ENCODE peak calls at places on chromosomes 11 and 22, in eight cellular contexts. T is effector memory CD4-positive, alpha-beta T cell; P is cardiac muscle cell; L is heart right ventricle; X is mesendoderm; O is IMR-90; Q is brain microvascular endothelial cell; U is RWPE2. N is an unnamed sample.

GRCh38 chr11:59802639-59803176 is 7.9 kb downstream of the MRPL16 start:
- DNase-seq in P (peak; percentile 66), T (no peak), Q (peak; percentile 58), O (peak; percentile 58), U (no peak), L (no peak), X (peak; percentile 52), N (peak; percentile 38)

GRCh38 chr22:44578115-44578457 is 80.1 kb upstream of the RTL6 start:
- DNase-seq in P (no peak), X (no peak), L (no peak), Q (no peak), U (peak; percentile 16), T (no peak), O (no peak), N (no peak)

GRCh38 chr22:37314315-37315046 is 32.2 kb downstream of the CYTH4 start:
- DNase-seq in P (peak; percentile 44), L (no peak), T (no peak), U (peak; percentile 59), Q (no peak), O (no peak), X (no peak), N (peak; percentile 63)

GRCh38 chr22:27107824-27108223 is 450.4 kb downstream of the MIAT start:
- DNase-seq in P (peak; percentile 96), O (peak; percentile 94), U (peak; percentile 96), L (peak; percentile 54), X (peak; percentile 55), Q (peak; percentile 97), T (no peak), N (no peak)

GRCh38 chr11:27886765-27887328 is 186.6 kb upstream of the BDNF start:
- DNase-seq in L (no peak), P (no peak), T (no peak), U (no peak), X (no peak), O (no peak), Q (no peak), N (no peak)

GRCh38 chr11:113142508-113142907 is 171.9 kb upstream of the TTC12 start:
- DNase-seq in T (no peak), U (no peak), P (no peak), Q (no peak), O (no peak), X (no peak), L (no peak), N (no peak)

GRCh38 chr11:57800444-57801184 is 39.0 kb downstream of the CTNND1 start:
- DNase-seq in U (no peak), O (peak; percentile 74), L (no peak), P (peak; percentile 78), X (peak; percentile 97), Q (peak; percentile 47), T (no peak), N (no peak)

GRCh38 chr11:70381872-70382842 is 16.2 kb upstream of the CTTN start:
- DNase-seq in X (peak; percentile 89), P (peak; percentile 21), U (no peak), Q (peak; percentile 25), T (no peak), L (no peak), O (peak; percentile 95), N (no peak)

GRCh38 chr22:44186121-44186510 is 5.4 kb downstream of the PARVG start:
- DNase-seq in T (no peak), L (no peak), Q (no peak), O (no peak), P (no peak), X (no peak), U (no peak), N (no peak)

GRCh38 chr22:26986051-26986881 is 328.9 kb downstream of the MIAT start:
- DNase-seq in X (no peak), O (no peak), L (no peak), T (no peak), P (no peak), Q (no peak), U (no peak), N (no peak)

GRCh38 chr11:2700415-2701211 is 819 bp upstream of the KCNQ1OT1 start:
- DNase-seq in T (no peak), X (peak; percentile 58), P (peak; percentile 31), O (no peak), L (peak; percentile 75), Q (no peak), U (peak; percentile 66), N (no peak)

GRCh38 chr11:46361283-46362145 is 14.3 kb downstream of the DGKZ start:
- DNase-seq in P (peak; percentile 63), X (no peak), T (peak; percentile 45), Q (peak; percentile 69), U (no peak), O (peak; percentile 72), L (peak; percentile 74), N (peak; percentile 55)

GRCh38 chr11:103946793-103947565 is 89.5 kb upstream of the DDI1 start:
- DNase-seq in U (no peak), L (no peak), Q (no peak), X (no peak), O (peak; percentile 12), T (no peak), P (peak; percentile 69), N (no peak)

GRCh38 chr22:33088418-33088817 is 30.2 kb upstream of the SYN3 start:
- DNase-seq in X (no peak), P (no peak), Q (no peak), L (no peak), U (no peak), O (no peak), T (no peak), N (no peak)

GRCh38 chr11:120067361-120068113 is 70.4 kb downstream of the TRIM29 start:
- DNase-seq in U (no peak), Q (no peak), X (no peak), L (no peak), T (no peak), O (no peak), P (no peak), N (no peak)

GRCh38 chr22:26648761-26649363 is 8.5 kb upstream of the MIAT start:
- DNase-seq in Q (no peak), P (peak; percentile 15), L (no peak), T (no peak), X (no peak), U (no peak), O (no peak), N (no peak)

GRCh38 chr11:62402994-62403393 is 15.8 kb upstream of the SCGB1A1 start:
- DNase-seq in P (no peak), T (no peak), Q (no peak), X (no peak), O (no peak), L (no peak), U (no peak), N (no peak)
- H3K27ac ChIP-seq in P (no peak overlapping the region), T (peak overlapping the region; percentile 54), Q (no peak overlapping the region), X (no peak overlapping the region), O (no peak overlapping the region), L (no peak overlapping the region), U (no peak overlapping the region), N (peak overlapping the region; percentile 50)

GRCh38 chr22:17816649-17817048 is 42.4 kb upstream of the BID start:
- DNase-seq in T (no peak), U (no peak), X (no peak), P (no peak), L (no peak), O (no peak), Q (no peak), N (no peak)

GRCh38 chr22:17814830-17815229 is 40.6 kb upstream of the BID start:
- DNase-seq in O (no peak), P (no peak), U (no peak), Q (no peak), T (no peak), X (no peak), L (no peak), N (no peak)

GRCh38 chr22:17817079-17817478 is 42.8 kb upstream of the BID start:
- DNase-seq in P (no peak), X (no peak), U (no peak), T (no peak), L (no peak), Q (no peak), O (no peak), N (no peak)

GRCh38 chr22:17814084-17814483 is 39.8 kb upstream of the BID start:
- DNase-seq in Q (no peak), U (no peak), O (no peak), X (no peak), T (no peak), P (no peak), L (no peak), N (no peak)

DNA sequence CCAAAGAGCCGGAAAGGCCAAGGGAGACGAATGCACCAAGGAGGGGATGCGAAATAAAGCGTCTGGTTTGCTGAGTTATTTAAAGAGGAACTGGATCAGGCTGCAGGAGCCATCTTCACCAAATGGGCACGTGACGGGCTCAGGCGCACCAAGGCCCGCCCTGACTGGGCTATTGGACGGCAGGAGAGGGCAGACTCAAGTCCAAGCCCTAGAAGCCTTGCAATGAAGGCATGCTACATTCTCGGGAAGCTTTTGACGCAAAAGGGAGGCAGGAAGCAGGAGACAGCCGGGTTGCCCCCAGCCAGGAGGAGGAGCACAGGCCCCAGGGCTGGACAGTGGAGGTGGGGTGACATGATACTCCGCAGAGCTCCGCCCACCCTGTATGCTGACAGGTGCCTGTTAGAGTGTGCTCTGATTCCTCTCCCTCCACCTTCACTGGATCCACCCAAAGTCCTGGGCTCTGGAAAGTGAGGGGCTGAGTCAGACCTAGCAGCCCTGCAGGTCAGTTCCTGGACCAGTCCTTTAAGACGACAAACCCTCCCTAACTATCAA is 41.5 kb upstream of the BID start:
- DNase-seq in L (no peak), T (no peak), O (no peak), U (no peak), P (no peak), Q (no peak), X (no peak), N (no peak)
- H3K36me3 ChIP-seq in L (no peaks in the 10 kb centered on the region), T (peaks cover 26% of the 10 kb centered on the region), O (peaks cover 36% of the 10 kb centered on the region), U (peaks cover 40% of the 10 kb centered on the region), P (peaks cover 9% of the 10 kb centered on the region), Q (peaks cover 2% of the 10 kb centered on the region), X (peaks cover 1% of the 10 kb centered on the region), N (no peaks in the 10 kb centered on the region)

GRCh38 chr22:25564320-25564978 is at the start of gene GRK3:
- DNase-seq in O (peak; percentile 27), T (no peak), P (peak; percentile 68), Q (peak; percentile 18), L (peak; percentile 67), X (peak; percentile 78), U (peak; percentile 73), N (peak; percentile 38)

GRCh38 chr22:25563757-25564319 is 637 bp upstream of the GRK3 start:
- DNase-seq in U (no peak), Q (no peak), L (no peak), X (no peak), T (no peak), O (peak; percentile 6), P (no peak), N (no peak)

GRCh38 chr22:25567305-25567704 is 2.8 kb downstream of the GRK3 start:
- DNase-seq in U (no peak), L (no peak), T (no peak), O (no peak), Q (no peak), P (no peak), X (peak; percentile 18), N (no peak)

GRCh38 chr22:25566812-25567211 is 2.3 kb downstream of the GRK3 start:
- DNase-seq in P (no peak), Q (no peak), O (no peak), L (no peak), U (no peak), X (no peak), T (no peak), N (no peak)

GRCh38 chr22:25564979-25565677 is 653 bp downstream of the GRK3 start:
- DNase-seq in U (no peak), T (no peak), Q (no peak), L (peak; percentile 30), P (peak; percentile 31), X (peak; percentile 84), O (no peak), N (no peak)
- H3K27ac ChIP-seq in U (no peak overlapping the region), T (no peak overlapping the region), Q (no peak overlapping the region), L (no peak overlapping the region), P (no peak overlapping the region), X (no peak overlapping the region), O (no peak overlapping the region), N (no peak overlapping the region)

GRCh38 chr11:6481012-6481923 is at the start of the genes ARFIP2 and TIMM10B:
- DNase-seq in L (peak; percentile 98), O (peak; percentile 98), P (peak; percentile 98), U (peak; percentile 98), X (peak; percentile 99), T (peak; percentile 94), Q (peak; percentile 97), N (peak; percentile 97)
- H3K36me3 ChIP-seq in L (no peaks in the 10 kb centered on the region), O (peaks cover 36% of the 10 kb centered on the region), P (peaks cover 19% of the 10 kb centered on the region), U (peaks cover 80% of the 10 kb centered on the region), X (peaks cover 12% of the 10 kb centered on the region), T (peaks cover 40% of the 10 kb centered on the region), Q (peaks cover 53% of the 10 kb centered on the region), N (peaks cover 31% of the 10 kb centered on the region)

N was measured in CD8-positive, alpha-beta T cell.